ENCODE peak calls at places on chromosomes 12 and 14, in eight cellular contexts. S is GM20000; L is ureter; G is HFFc6; U is activated CD8-positive, alpha-beta T cell treated with anti-CD3 and anti-CD28 coated beads for 36 hours; P is MV-4-11; E is activated naive CD4-positive, alpha-beta T cell treated with anti-CD3 and anti-CD28 coated beads for 36 hours; B is heart right ventricle. O is an unnamed sample.

GRCh38 chr14:65255029-65255545 is 152.8 kb upstream of the MAX start:
- DNase-seq in E (peak), L (no peak), G (peak), U (peak), S (no peak), P (no peak), B (no peak), O (no peak)

GRCh38 chr14:96567289-96567899 is 65.2 kb downstream of the PAPOLA start:
- DNase-seq in L (no peak), E (no peak), P (peak), U (no peak), G (peak), S (no peak), B (no peak), O (no peak)

GRCh38 chr14:22472935-22473854 is 115.8 kb downstream of the DAD1 start:
- DNase-seq in E (no peak), B (no peak), L (no peak), S (peak), P (peak), U (no peak), G (no peak), O (peak)

GRCh38 chr12:89461190-89461589 is 63.4 kb downstream of the GALNT4 start:
- DNase-seq in E (no peak), L (no peak), U (no peak), B (no peak), P (no peak), G (no peak), S (no peak), O (no peak)

GRCh38 chr12:125064492-125064891 is 743 bp upstream of the AACS start:
- DNase-seq in L (no peak), G (no peak), P (no peak), E (no peak), B (no peak), S (no peak), U (no peak), O (no peak)

GRCh38 chr14:30227871-30228270 is 300.2 kb upstream of the PRKD1 start:
- DNase-seq in S (no peak), P (no peak), G (peak), E (no peak), L (no peak), B (no peak), U (no peak), O (no peak)

GRCh38 chr14:24465369-24465768 is 22.8 kb upstream of the SDR39U1 start:
- DNase-seq in U (peak), P (no peak), G (no peak), B (no peak), L (no peak), E (peak), S (no peak), O (no peak)

GRCh38 chr14:90780519-90780918 is 35.7 kb downstream of the TTC7B start:
- DNase-seq in E (no peak), P (no peak), G (no peak), L (no peak), S (no peak), B (no peak), U (no peak), O (no peak)

GRCh38 chr12:86376052-86376451 is 119.9 kb upstream of the MGAT4C start:
- DNase-seq in L (no peak), E (no peak), B (no peak), S (no peak), P (no peak), U (no peak), G (no peak), O (no peak)

GRCh38 chr12:29191267-29191889 is 42.3 kb downstream of the FAR2 start:
- DNase-seq in S (no peak), E (no peak), L (no peak), B (no peak), G (no peak), U (no peak), P (no peak), O (no peak)

GRCh38 chr14:50846171-50846880 is 15.4 kb upstream of the NIN start:
- DNase-seq in E (no peak), B (no peak), G (peak), U (no peak), L (no peak), S (no peak), P (no peak), O (no peak)

GRCh38 chr12:1706284-1707016 is 15.6 kb downstream of the ADIPOR2 start:
- DNase-seq in L (no peak), E (peak), B (no peak), S (no peak), G (no peak), U (peak), P (no peak), O (no peak)

GRCh38 chr12:19002192-19002591 is 127.3 kb upstream of the PLEKHA5 start:
- DNase-seq in E (no peak), S (no peak), B (no peak), P (no peak), L (no peak), G (no peak), U (no peak), O (peak)

GRCh38 chr12:112705037-112705632 is 86.4 kb upstream of the RPH3A start:
- DNase-seq in P (no peak), U (no peak), E (no peak), B (no peak), G (no peak), S (no peak), L (no peak), O (peak)

GRCh38 chr14:50560929-50561280 is 960 bp downstream of the ATL1 start:
- DNase-seq in B (peak), S (no peak), U (peak), P (peak), E (peak), L (peak), G (no peak), O (peak)

GRCh38 chr12:91958816-91959215 is 186.8 kb downstream of the BTG1 start:
- DNase-seq in U (no peak), G (peak), L (no peak), S (no peak), E (no peak), B (no peak), P (no peak), O (no peak)